ENCODE peak calls at places on chromosome 16, in six cellular contexts. One of them, this sample, is unnamed.

GRCh38 chr16:77897831-77898540 is 109.6 kb downstream of the VAT1L start:
- DNase-seq in heart right ventricle: no peak
- DNase-seq in C1 segment of cervical spinal cord: no peak
- DNase-seq in IMR-90: peak; percentile 58
- DNase-seq in endodermal cell: no peak
- DNase-seq in NCI-H1092: no peak
- DNase-seq in this sample: no peak

GRCh38 chr16:19521471-19522368 is at the start of gene GDE1:
- DNase-seq in heart right ventricle: peak; percentile 95
- DNase-seq in C1 segment of cervical spinal cord: peak; percentile 93
- DNase-seq in IMR-90: peak; percentile 86
- DNase-seq in endodermal cell: peak; percentile 99
- DNase-seq in NCI-H1092: peak; percentile 92
- DNase-seq in this sample: peak; percentile 99

GRCh38 chr16:83826146-83826913 is 18.6 kb downstream of the HSBP1 start:
- DNase-seq in heart right ventricle: peak; percentile 86
- DNase-seq in C1 segment of cervical spinal cord: peak; percentile 75
- DNase-seq in IMR-90: peak; percentile 78
- DNase-seq in endodermal cell: peak; percentile 96
- DNase-seq in NCI-H1092: peak; percentile 59
- DNase-seq in this sample: peak; percentile 93

GRCh38 chr16:23302045-23302956 is at the start of gene SCNN1B:
- DNase-seq in heart right ventricle: peak; percentile 21
- DNase-seq in C1 segment of cervical spinal cord: no peak
- DNase-seq in IMR-90: no peak
- DNase-seq in endodermal cell: peak; percentile 78
- DNase-seq in NCI-H1092: no peak
- DNase-seq in this sample: no peak

GRCh38 chr16:86604436-86605220 is 26.3 kb downstream of the FOXL1 start:
- DNase-seq in heart right ventricle: no peak
- DNase-seq in C1 segment of cervical spinal cord: no peak
- DNase-seq in IMR-90: no peak
- DNase-seq in endodermal cell: no peak
- DNase-seq in NCI-H1092: no peak
- DNase-seq in this sample: peak; percentile 42

GRCh38 chr16:57639172-57639571 is 10.7 kb downstream of the ADGRG1 start:
- DNase-seq in heart right ventricle: peak; percentile 51
- DNase-seq in C1 segment of cervical spinal cord: peak; percentile 76
- DNase-seq in IMR-90: no peak
- DNase-seq in endodermal cell: peak; percentile 85
- DNase-seq in NCI-H1092: peak; percentile 91
- DNase-seq in this sample: peak; percentile 67

GRCh38 chr16:57061084-57061905 is 31.1 kb upstream of the CPNE2 start:
- DNase-seq in heart right ventricle: peak; percentile 73
- DNase-seq in C1 segment of cervical spinal cord: no peak
- DNase-seq in IMR-90: peak; percentile 19
- DNase-seq in endodermal cell: no peak
- DNase-seq in NCI-H1092: no peak
- DNase-seq in this sample: peak; percentile 82

GRCh38 chr16:57970971-57971370 is at the start of gene CNGB1:
- DNase-seq in heart right ventricle: no peak
- DNase-seq in C1 segment of cervical spinal cord: no peak
- DNase-seq in IMR-90: no peak
- DNase-seq in endodermal cell: no peak
- DNase-seq in NCI-H1092: no peak
- DNase-seq in this sample: no peak

GRCh38 chr16:11066231-11066870 is 122.0 kb downstream of the CLEC16A start:
- DNase-seq in heart right ventricle: no peak
- DNase-seq in C1 segment of cervical spinal cord: no peak
- DNase-seq in IMR-90: no peak
- DNase-seq in endodermal cell: no peak
- DNase-seq in NCI-H1092: no peak
- DNase-seq in this sample: no peak

GRCh38 chr16:62741692-62742091 is 705.5 kb upstream of the CDH8 start:
- DNase-seq in heart right ventricle: no peak
- DNase-seq in C1 segment of cervical spinal cord: no peak
- DNase-seq in IMR-90: no peak
- DNase-seq in endodermal cell: no peak
- DNase-seq in NCI-H1092: no peak
- DNase-seq in this sample: no peak

GRCh38 chr16:89581861-89582563 is 6.5 kb downstream of the CPNE7 start:
- DNase-seq in heart right ventricle: no peak
- DNase-seq in C1 segment of cervical spinal cord: no peak
- DNase-seq in IMR-90: peak; percentile 79
- DNase-seq in endodermal cell: no peak
- DNase-seq in NCI-H1092: peak; percentile 58
- DNase-seq in this sample: no peak

GRCh38 chr16:88066234-88066633 is 115.0 kb downstream of the BANP start:
- DNase-seq in heart right ventricle: no peak
- DNase-seq in C1 segment of cervical spinal cord: no peak
- DNase-seq in IMR-90: no peak
- DNase-seq in endodermal cell: no peak
- DNase-seq in NCI-H1092: no peak
- DNase-seq in this sample: no peak

GRCh38 chr16:85363881-85364280 is 249.2 kb upstream of the GSE1 start:
- DNase-seq in heart right ventricle: no peak
- DNase-seq in C1 segment of cervical spinal cord: no peak
- DNase-seq in IMR-90: no peak
- DNase-seq in endodermal cell: no peak
- DNase-seq in NCI-H1092: no peak
- DNase-seq in this sample: peak; percentile 68

GRCh38 chr16:87192418-87193073 is 124.6 kb downstream of the C16orf95 start:
- DNase-seq in heart right ventricle: no peak
- DNase-seq in C1 segment of cervical spinal cord: no peak
- DNase-seq in IMR-90: no peak
- DNase-seq in endodermal cell: no peak
- DNase-seq in NCI-H1092: no peak
- DNase-seq in this sample: no peak

GRCh38 chr16:67034478-67034877 is 5.5 kb downstream of the CBFB start:
- DNase-seq in heart right ventricle: no peak
- DNase-seq in C1 segment of cervical spinal cord: no peak
- DNase-seq in IMR-90: peak; percentile 66
- DNase-seq in endodermal cell: no peak
- DNase-seq in NCI-H1092: no peak
- DNase-seq in this sample: no peak

GRCh38 chr16:86198201-86199118 is 299.5 kb downstream of the IRF8 start:
- DNase-seq in heart right ventricle: no peak
- DNase-seq in C1 segment of cervical spinal cord: no peak
- DNase-seq in IMR-90: no peak
- DNase-seq in endodermal cell: no peak
- DNase-seq in NCI-H1092: no peak
- DNase-seq in this sample: no peak

GRCh38 chr16:2799852-2800226 is 1.6 kb downstream of the PRSS41 start:
- DNase-seq in heart right ventricle: no peak
- DNase-seq in C1 segment of cervical spinal cord: no peak
- DNase-seq in IMR-90: peak; percentile 4
- DNase-seq in endodermal cell: peak; percentile 16
- DNase-seq in NCI-H1092: no peak
- DNase-seq in this sample: no peak

GRCh38 chr16:68116256-68116853 is 31.2 kb downstream of the NFATC3 start:
- DNase-seq in heart right ventricle: no peak
- DNase-seq in C1 segment of cervical spinal cord: no peak
- DNase-seq in IMR-90: peak; percentile 51
- DNase-seq in endodermal cell: no peak
- DNase-seq in NCI-H1092: no peak
- DNase-seq in this sample: no peak

GRCh38 chr16:84279871-84280270 is 14.8 kb upstream of the WFDC1 start:
- DNase-seq in heart right ventricle: no peak
- DNase-seq in C1 segment of cervical spinal cord: no peak
- DNase-seq in IMR-90: no peak
- DNase-seq in endodermal cell: no peak
- DNase-seq in NCI-H1092: no peak
- DNase-seq in this sample: no peak

GRCh38 chr16:88725609-88726407 is 19.5 kb downstream of the CTU2 start:
- DNase-seq in heart right ventricle: no peak
- DNase-seq in C1 segment of cervical spinal cord: no peak
- DNase-seq in IMR-90: no peak
- DNase-seq in endodermal cell: no peak
- DNase-seq in NCI-H1092: no peak
- DNase-seq in this sample: no peak

GRCh38 chr16:84804326-84804725 is 15.5 kb upstream of the CRISPLD2 start:
- DNase-seq in heart right ventricle: no peak
- DNase-seq in C1 segment of cervical spinal cord: no peak
- DNase-seq in IMR-90: no peak
- DNase-seq in endodermal cell: no peak
- DNase-seq in NCI-H1092: no peak
- DNase-seq in this sample: no peak

GRCh38 chr16:69399361-69399760 is 13.6 kb upstream of the TERF2 start:
- DNase-seq in heart right ventricle: no peak
- DNase-seq in C1 segment of cervical spinal cord: no peak
- DNase-seq in IMR-90: peak; percentile 74
- DNase-seq in endodermal cell: no peak
- DNase-seq in NCI-H1092: no peak
- DNase-seq in this sample: no peak

GRCh38 chr16:24617502-24617901 is 78.1 kb downstream of the RBBP6 start:
- DNase-seq in heart right ventricle: no peak
- DNase-seq in C1 segment of cervical spinal cord: no peak
- DNase-seq in IMR-90: no peak
- DNase-seq in endodermal cell: no peak
- DNase-seq in NCI-H1092: no peak
- DNase-seq in this sample: no peak

GRCh38 chr16:75580-76501 is 2.2 kb upstream of the MPG start:
- DNase-seq in heart right ventricle: peak; percentile 84
- DNase-seq in C1 segment of cervical spinal cord: no peak
- DNase-seq in IMR-90: peak; percentile 86
- DNase-seq in endodermal cell: peak; percentile 90
- DNase-seq in NCI-H1092: no peak
- DNase-seq in this sample: peak; percentile 64

GRCh38 chr16:3824121-3824795 is 56.3 kb downstream of the CREBBP start:
- DNase-seq in heart right ventricle: no peak
- DNase-seq in C1 segment of cervical spinal cord: no peak
- DNase-seq in IMR-90: no peak
- DNase-seq in endodermal cell: no peak
- DNase-seq in NCI-H1092: no peak
- DNase-seq in this sample: peak; percentile 36

GRCh38 chr16:35711958-35712357 is 2252.5 kb downstream of the TP53TG3F start:
- DNase-seq in heart right ventricle: no peak
- DNase-seq in C1 segment of cervical spinal cord: no peak
- DNase-seq in IMR-90: no peak
- DNase-seq in endodermal cell: no peak
- DNase-seq in NCI-H1092: no peak
- DNase-seq in this sample: no peak

GRCh38 chr16:6165330-6165984 is 1067.9 kb upstream of the EEF2KMT start:
- DNase-seq in heart right ventricle: no peak
- DNase-seq in C1 segment of cervical spinal cord: no peak
- DNase-seq in IMR-90: no peak
- DNase-seq in endodermal cell: no peak
- DNase-seq in NCI-H1092: no peak
- DNase-seq in this sample: no peak

GRCh38 chr16:82456683-82457082 is 170.1 kb upstream of the CDH13 start:
- DNase-seq in heart right ventricle: peak; percentile 28
- DNase-seq in C1 segment of cervical spinal cord: peak; percentile 25
- DNase-seq in IMR-90: peak; percentile 36
- DNase-seq in endodermal cell: peak; percentile 88
- DNase-seq in NCI-H1092: peak; percentile 70
- DNase-seq in this sample: peak; percentile 79

GRCh38 chr16:11309895-11310633 is 28.9 kb upstream of the PRM1 start:
- DNase-seq in heart right ventricle: no peak
- DNase-seq in C1 segment of cervical spinal cord: no peak
- DNase-seq in IMR-90: no peak
- DNase-seq in endodermal cell: no peak
- DNase-seq in NCI-H1092: no peak
- DNase-seq in this sample: peak; percentile 42

GRCh38 chr16:78896280-78896679 is 704.3 kb downstream of the MAF start:
- DNase-seq in heart right ventricle: no peak
- DNase-seq in C1 segment of cervical spinal cord: no peak
- DNase-seq in IMR-90: no peak
- DNase-seq in endodermal cell: no peak
- DNase-seq in NCI-H1092: no peak
- DNase-seq in this sample: no peak

GRCh38 chr16:86495756-86496261 is 14.5 kb upstream of the FOXF1 start:
- DNase-seq in heart right ventricle: no peak
- DNase-seq in C1 segment of cervical spinal cord: no peak
- DNase-seq in IMR-90: no peak
- DNase-seq in endodermal cell: peak; percentile 76
- DNase-seq in NCI-H1092: no peak
- DNase-seq in this sample: no peak

GRCh38 chr16:69796285-69797118 is 34.4 kb downstream of the WWP2 start:
- DNase-seq in heart right ventricle: no peak
- DNase-seq in C1 segment of cervical spinal cord: peak; percentile 33
- DNase-seq in IMR-90: peak; percentile 77
- DNase-seq in endodermal cell: peak; percentile 70
- DNase-seq in NCI-H1092: peak; percentile 57
- DNase-seq in this sample: peak; percentile 41

GRCh38 chr16:4737545-4737944 is 3.2 kb downstream of the DNAAF8 start:
- DNase-seq in heart right ventricle: no peak
- DNase-seq in C1 segment of cervical spinal cord: no peak
- DNase-seq in IMR-90: no peak
- DNase-seq in endodermal cell: no peak
- DNase-seq in NCI-H1092: no peak
- DNase-seq in this sample: no peak

GRCh38 chr16:85984947-85985451 is 86.0 kb downstream of the IRF8 start:
- DNase-seq in heart right ventricle: no peak
- DNase-seq in C1 segment of cervical spinal cord: no peak
- DNase-seq in IMR-90: no peak
- DNase-seq in endodermal cell: peak; percentile 30
- DNase-seq in NCI-H1092: no peak
- DNase-seq in this sample: no peak

GRCh38 chr16:53433509-53433908 is 762 bp upstream of the RBL2 start:
- DNase-seq in heart right ventricle: no peak
- DNase-seq in C1 segment of cervical spinal cord: no peak
- DNase-seq in IMR-90: no peak
- DNase-seq in endodermal cell: no peak
- DNase-seq in NCI-H1092: no peak
- DNase-seq in this sample: no peak

GRCh38 chr16:89145406-89146161 is 26.0 kb upstream of the CDH15 start:
- DNase-seq in heart right ventricle: no peak
- DNase-seq in C1 segment of cervical spinal cord: no peak
- DNase-seq in IMR-90: no peak
- DNase-seq in endodermal cell: no peak
- DNase-seq in NCI-H1092: no peak
- DNase-seq in this sample: no peak

GRCh38 chr16:3112058-3112880 is at the start of gene ZNF205:
- DNase-seq in heart right ventricle: peak; percentile 80
- DNase-seq in C1 segment of cervical spinal cord: peak; percentile 61
- DNase-seq in IMR-90: peak; percentile 70
- DNase-seq in endodermal cell: peak; percentile 95
- DNase-seq in NCI-H1092: peak; percentile 83
- DNase-seq in this sample: peak; percentile 82

GRCh38 chr16:67874147-67874771 is 1.4 kb downstream of the EDC4 start:
- DNase-seq in heart right ventricle: no peak
- DNase-seq in C1 segment of cervical spinal cord: no peak
- DNase-seq in IMR-90: no peak
- DNase-seq in endodermal cell: no peak
- DNase-seq in NCI-H1092: no peak
- DNase-seq in this sample: no peak

GRCh38 chr16:1932050-1933028 is 10.7 kb downstream of the MSRB1 start:
- DNase-seq in heart right ventricle: no peak
- DNase-seq in C1 segment of cervical spinal cord: no peak
- DNase-seq in IMR-90: no peak
- DNase-seq in endodermal cell: peak; percentile 86
- DNase-seq in NCI-H1092: peak; percentile 57
- DNase-seq in this sample: peak; percentile 43

GRCh38 chr16:86508947-86509758 is 1.2 kb upstream of the FOXF1 start:
- DNase-seq in heart right ventricle: peak; percentile 63
- DNase-seq in C1 segment of cervical spinal cord: no peak
- DNase-seq in IMR-90: peak; percentile 89
- DNase-seq in endodermal cell: peak; percentile 78
- DNase-seq in NCI-H1092: no peak
- DNase-seq in this sample: no peak

This sample was measured in testis.